ENCODE peak calls at places on chromosomes 11 and 22, in six cellular contexts. G is activated gamma-delta T cell treated with anti-CD3 and anti-CD28 coated beads, Interleukin-2, amount 50 U/mL, for 16 hours; D is hippocampal formation; X is naive B cell; T is SJSA1; I is brain microvascular endothelial cell. J is an unnamed sample.

GRCh38 chr11:44592125-44592643 is 26.7 kb downstream of the CD82 start:
- DNase-seq in G (no peak), D (no peak), X (no peak), T (no peak), I (no peak), J (no peak)

GRCh38 chr11:116379185-116379828 is 393.5 kb downstream of the BUD13 start:
- DNase-seq in G (no peak), D (no peak), X (no peak), T (no peak), I (peak), J (no peak)

GRCh38 chr11:124481365-124482323 is 36.1 kb upstream of the OR8B8 start:
- DNase-seq in G (no peak), D (no peak), X (no peak), T (no peak), I (peak), J (peak)

GRCh38 chr11:1121343-1122331 is 36.1 kb upstream of the MUC5AC start:
- DNase-seq in G (no peak), D (no peak), X (no peak), T (peak), I (no peak), J (no peak)

GRCh38 chr11:43984519-43985385 is 42.3 kb downstream of the C11orf96 start:
- DNase-seq in G (no peak), D (no peak), X (no peak), T (no peak), I (no peak), J (no peak)

GRCh38 chr11:102115557-102115956 is 5.3 kb downstream of the YAP1 start:
- DNase-seq in G (no peak), D (no peak), X (no peak), T (no peak), I (peak), J (no peak)

GRCh38 chr11:106621479-106621878 is 396.8 kb downstream of the GUCY1A2 start:
- DNase-seq in G (no peak), D (no peak), X (no peak), T (no peak), I (no peak), J (no peak)

GRCh38 chr22:47225931-47226633 is 463.6 kb downstream of the TBC1D22A start:
- DNase-seq in G (no peak), D (no peak), X (no peak), T (no peak), I (no peak), J (no peak)

GRCh38 chr11:6757373-6757967 is 14.3 kb downstream of the OR2AG2 start:
- DNase-seq in G (peak), D (peak), X (peak), T (no peak), I (peak), J (peak)

GRCh38 chr22:41799486-41800347 is 762 bp upstream of the CCDC134 start:
- DNase-seq in G (no peak), D (no peak), X (no peak), T (no peak), I (peak), J (no peak)

GRCh38 chr11:44269369-44270351 is 40.3 kb downstream of the ALX4 start:
- DNase-seq in G (no peak), D (no peak), X (no peak), T (peak), I (peak), J (no peak)

GRCh38 chr11:59901306-59901705 is 22.7 kb downstream of the OOSP3 start:
- DNase-seq in G (no peak), D (no peak), X (no peak), T (no peak), I (peak), J (no peak)

GRCh38 chr11:130037058-130037457 is 32.6 kb upstream of the APLP2 start:
- DNase-seq in G (no peak), D (no peak), X (no peak), T (no peak), I (peak), J (no peak)

GRCh38 chr11:114185436-114185835 is 110.8 kb upstream of the NNMT start:
- DNase-seq in G (peak), D (no peak), X (peak), T (no peak), I (no peak), J (no peak)

GRCh38 chr22:41532908-41533825 is 11.1 kb downstream of the POLR3H start:
- DNase-seq in G (peak), D (peak), X (peak), T (peak), I (peak), J (peak)

GRCh38 chr11:106187860-106188456 is 110.5 kb downstream of the AASDHPPT start:
- DNase-seq in G (no peak), D (no peak), X (no peak), T (no peak), I (no peak), J (no peak)

GRCh38 chr11:7555067-7555699 is 41.4 kb downstream of the PPFIBP2 start:
- DNase-seq in G (no peak), D (peak), X (no peak), T (no peak), I (no peak), J (no peak)

GRCh38 chr11:30741039-30741550 is 154.9 kb upstream of the MPPED2 start:
- DNase-seq in G (no peak), D (no peak), X (no peak), T (no peak), I (no peak), J (no peak)

GRCh38 chr22:48785792-48786678 is 1041.6 kb downstream of the BRD1 start:
- DNase-seq in G (no peak), D (no peak), X (no peak), T (no peak), I (no peak), J (no peak)

GRCh38 chr11:2589538-2589934 is 110.3 kb downstream of the KCNQ1OT1 start:
- DNase-seq in G (no peak), D (no peak), X (no peak), T (no peak), I (no peak), J (no peak)

GRCh38 chr22:17120281-17120680 is 879 bp downstream of the TMEM121B start:
- DNase-seq in G (peak), D (no peak), X (peak), T (no peak), I (no peak), J (no peak)

GRCh38 chr11:113193894-113194293 is 120.5 kb upstream of the TTC12 start:
- DNase-seq in G (no peak), D (no peak), X (no peak), T (no peak), I (no peak), J (no peak)

GRCh38 chr11:117834838-117835443 is 10.4 kb upstream of the FXYD2 start:
- DNase-seq in G (no peak), D (no peak), X (no peak), T (no peak), I (no peak), J (no peak)

GRCh38 chr11:86798988-86799387 is 1.4 kb upstream of the PRSS23 start:
- DNase-seq in G (no peak), D (no peak), X (no peak), T (peak), I (peak), J (no peak)

GRCh38 chr11:105232021-105232420 is 92.5 kb upstream of the CARD18 start:
- DNase-seq in G (no peak), D (no peak), X (no peak), T (no peak), I (no peak), J (no peak)

GRCh38 chr22:49827853-49828598 is at the start of gene BRD1:
- DNase-seq in G (no peak), D (peak), X (peak), T (peak), I (peak), J (peak)

GRCh38 chr22:42171946-42172345 is 41.3 kb upstream of the CYP2D6 start:
- DNase-seq in G (no peak), D (no peak), X (no peak), T (no peak), I (no peak), J (no peak)

GRCh38 chr22:50604623-50605348 is 4.2 kb downstream of the MAPK8IP2 start:
- DNase-seq in G (no peak), D (no peak), X (no peak), T (peak), I (no peak), J (no peak)

GRCh38 chr22:25101986-25102385 is 97.7 kb upstream of the CRYBB3 start:
- DNase-seq in G (no peak), D (no peak), X (no peak), T (no peak), I (no peak), J (no peak)

GRCh38 chr11:132519226-132519860 is 1013.0 kb downstream of the OPCML start:
- DNase-seq in G (no peak), D (no peak), X (no peak), T (no peak), I (peak), J (no peak)

GRCh38 chr11:69292221-69292648 is 1.7 kb upstream of the MYEOV start:
- DNase-seq in G (peak), D (no peak), X (peak), T (no peak), I (no peak), J (no peak)

GRCh38 chr22:43273902-43274484 is 69.2 kb downstream of the SCUBE1 start:
- DNase-seq in G (peak), D (peak), X (peak), T (peak), I (no peak), J (peak)

GRCh38 chr11:108890482-108891092 is 225.7 kb downstream of the DDX10 start:
- DNase-seq in G (no peak), D (no peak), X (no peak), T (no peak), I (no peak), J (peak)